ENCODE peak calls at places on chromosomes 2 and 18, in seven cellular contexts. N is IMR-90, L is mesendoderm, K is mesenchymal stem cell, F is neuronal stem cell, T is H1, D is trophoblast cell. M is an unnamed sample.

GRCh38 chr2:102848366-102848839 is 86.6 kb downstream of the TMEM182 start:
- DNase-seq in D (peak; percentile 7), L (peak; percentile 90), T (peak; percentile 70), N (peak; percentile 3), K (peak; percentile 21), F (peak; percentile 79), M (peak; percentile 93)

GRCh38 chr2:173750332-173750731 is 214.8 kb downstream of the SP3 start:
- DNase-seq in N (peak; percentile 25), F (peak; percentile 33), K (peak; percentile 18), T (no peak), L (peak; percentile 82), D (no peak), M (peak; percentile 53)

GRCh38 chr2:40435426-40436092 is 16.3 kb downstream of the SLC8A1 start:
- DNase-seq in T (no peak), N (no peak), D (no peak), K (no peak), L (no peak), F (no peak), M (no peak)

GRCh38 chr2:209977386-209978239 is 24.8 kb upstream of the RPE start:
- DNase-seq in L (peak; percentile 42), T (no peak), K (peak; percentile 41), D (no peak), F (peak; percentile 21), N (peak; percentile 44), M (no peak)

GRCh38 chr2:59196511-59196910 is 955.4 kb upstream of the FANCL start:
- DNase-seq in T (no peak), N (peak; percentile 15), L (no peak), D (no peak), K (peak; percentile 78), F (no peak), M (no peak)

GRCh38 chr2:12950957-12951656 is 234.4 kb downstream of the TRIB2 start:
- DNase-seq in F (no peak), K (peak; percentile 62), D (peak; percentile 13), L (peak; percentile 57), T (no peak), N (peak; percentile 58), M (no peak)

GRCh38 chr2:70646429-70646828 is 92.8 kb upstream of the TGFA start:
- DNase-seq in K (no peak), D (no peak), L (no peak), N (no peak), F (no peak), T (no peak), M (no peak)

GRCh38 chr2:177265834-177266817 is 1.6 kb upstream of the NFE2L2 start:
- DNase-seq in T (no peak), F (no peak), N (peak; percentile 46), K (peak; percentile 14), L (no peak), D (no peak), M (no peak)

GRCh38 chr2:204110250-204111183 is 174.0 kb downstream of the ICOS start:
- DNase-seq in L (no peak), N (no peak), D (peak; percentile 22), K (peak; percentile 25), F (no peak), T (no peak), M (no peak)

GRCh38 chr18:12460874-12461273 is 53.1 kb downstream of the PRELID3A start:
- DNase-seq in D (no peak), K (peak; percentile 61), L (no peak), F (no peak), N (peak; percentile 56), T (no peak), M (no peak)

GRCh38 chr2:181937473-181937872 is 45.9 kb downstream of the ITPRID2 start:
- DNase-seq in F (no peak), N (peak; percentile 61), T (no peak), D (no peak), K (peak; percentile 45), L (no peak), M (no peak)

GRCh38 chr18:61331051-61331450 is 2.2 kb upstream of the CDH20 start:
- DNase-seq in N (no peak), T (no peak), F (no peak), K (no peak), D (no peak), L (no peak), M (no peak)

GRCh38 chr2:122446761-122447160 is 691.3 kb downstream of the TSN start:
- DNase-seq in D (no peak), N (no peak), F (no peak), K (no peak), T (no peak), L (no peak), M (no peak)

GRCh38 chr2:122451697-122452096 is 696.2 kb downstream of the TSN start:
- DNase-seq in T (no peak), F (no peak), L (no peak), K (no peak), D (no peak), N (no peak), M (no peak)

GRCh38 chr2:122447237-122447636 is 691.8 kb downstream of the TSN start:
- DNase-seq in F (no peak), K (no peak), L (no peak), D (no peak), T (no peak), N (no peak), M (no peak)

DNA sequence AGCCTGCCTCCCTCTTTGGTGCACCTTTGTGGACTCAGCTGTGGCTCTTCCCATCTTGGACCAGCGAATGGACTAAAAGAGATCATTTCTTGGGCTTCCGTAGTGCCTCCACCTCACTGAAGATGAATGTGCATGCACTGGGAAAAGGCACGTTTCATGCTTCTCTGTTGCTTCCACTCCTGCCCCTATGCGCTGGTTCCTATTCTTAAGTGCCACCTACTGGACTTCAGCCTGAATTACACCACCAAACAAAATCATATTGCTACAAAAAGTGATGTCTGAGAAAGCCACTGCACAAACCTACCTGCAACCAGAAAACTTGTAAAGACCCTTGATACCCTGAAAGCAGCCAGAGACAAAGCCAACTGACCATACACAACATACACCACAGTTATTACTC is 695.6 kb downstream of the TSN start:
- DNase-seq in F (no peak), L (peak; percentile 55), K (peak; percentile 19), D (no peak), T (no peak), N (peak; percentile 21), M (peak; percentile 34)
- H3K18ac ChIP-seq in F (no peak overlapping the region), L (no peak overlapping the region), K (no peak overlapping the region), D (no peak overlapping the region), T (no peak overlapping the region), N (no peak overlapping the region), M (no peak overlapping the region)

GRCh38 chr18:58026857-58027256 is 17.2 kb upstream of the NEDD4L start:
- DNase-seq in L (no peak), N (no peak), K (no peak), F (no peak), D (no peak), T (no peak), M (no peak)
- H4K8ac ChIP-seq in L (no peak overlapping the region), N (no peak overlapping the region), K (no peak overlapping the region), F (no peak overlapping the region), D (no peak overlapping the region), T (no peak overlapping the region), M (no peak overlapping the region)

GRCh38 chr2:46319711-46320110 is 22.5 kb downstream of the EPAS1 start:
- DNase-seq in T (no peak), D (no peak), F (no peak), L (no peak), N (no peak), K (no peak), M (no peak)
- H3K18ac ChIP-seq in T (no peak overlapping the region), D (no peak overlapping the region), F (no peak overlapping the region), L (no peak overlapping the region), N (no peak overlapping the region), K (no peak overlapping the region), M (no peak overlapping the region)

GRCh38 chr18:26637983-26638382 is 89.6 kb upstream of the KCTD1 start:
- DNase-seq in N (no peak), D (no peak), T (no peak), K (no peak), F (no peak), L (no peak), M (no peak)
- H4K8ac ChIP-seq in N (no peak overlapping the region), D (no peak overlapping the region), T (no peak overlapping the region), K (no peak overlapping the region), F (no peak overlapping the region), L (no peak overlapping the region), M (no peak overlapping the region)

GRCh38 chr2:96604104-96604503 is 34.0 kb downstream of the KANSL3 start:
- DNase-seq in L (peak; percentile 67), D (no peak), F (no peak), K (no peak), T (no peak), N (no peak), M (no peak)
- H3K18ac ChIP-seq in L (no peak overlapping the region), D (no peak overlapping the region), F (no peak overlapping the region), K (no peak overlapping the region), T (no peak overlapping the region), N (no peak overlapping the region), M (no peak overlapping the region)

GRCh38 chr2:178478442-178479274 is at the start of gene FKBP7:
- DNase-seq in F (peak; percentile 77), T (no peak), L (peak; percentile 89), K (peak; percentile 90), N (peak; percentile 77), D (peak; percentile 86), M (peak; percentile 85)
- H4K8ac ChIP-seq in F (no peak within 1 kb of the TSS), T (no peak within 1 kb of the TSS), L (no peak within 1 kb of the TSS), K (peak within 1 kb of the TSS; percentile 85), N (peak within 1 kb of the TSS; percentile 98), D (peak within 1 kb of the TSS; percentile 46), M (no peak within 1 kb of the TSS)

GRCh38 chr2:127932199-127932877 is 46.6 kb upstream of the AMMECR1L start:
- DNase-seq in N (peak; percentile 84), F (no peak), D (peak; percentile 17), L (peak; percentile 30), T (no peak), K (peak; percentile 73), M (no peak)
- H3K18ac ChIP-seq in N (no peak overlapping the region), F (no peak overlapping the region), D (no peak overlapping the region), L (no peak overlapping the region), T (no peak overlapping the region), K (no peak overlapping the region), M (no peak overlapping the region)

GRCh38 chr2:33333433-33333832 is 143.0 kb upstream of the RASGRP3 start:
- DNase-seq in T (no peak), N (no peak), D (no peak), L (no peak), F (no peak), K (no peak), M (no peak)

GRCh38 chr2:33340265-33340664 is 136.2 kb upstream of the RASGRP3 start:
- DNase-seq in K (no peak), F (no peak), D (no peak), T (no peak), N (no peak), L (no peak), M (no peak)

GRCh38 chr2:33337385-33337784 is 139.1 kb upstream of the RASGRP3 start:
- DNase-seq in D (no peak), T (no peak), N (no peak), F (no peak), L (no peak), K (no peak), M (no peak)

GRCh38 chr2:33334083-33334482 is 142.4 kb upstream of the RASGRP3 start:
- DNase-seq in K (no peak), F (no peak), L (no peak), D (no peak), N (no peak), T (no peak), M (no peak)

GRCh38 chr2:33336036-33336625 is 140.3 kb upstream of the RASGRP3 start:
- DNase-seq in N (no peak), K (no peak), F (no peak), T (no peak), D (no peak), L (no peak), M (no peak)
- H4K8ac ChIP-seq in N (no peak overlapping the region), K (no peak overlapping the region), F (no peak overlapping the region), T (no peak overlapping the region), D (no peak overlapping the region), L (no peak overlapping the region), M (no peak overlapping the region)

M was measured in H9.